ENCODE peak calls at places on chromosomes 7 and 10, in nine cellular contexts. One of them, this sample, is unnamed.

GRCh38 chr10:86937502-86938154 is 19.8 kb downstream of the MMRN2 start:
- DNase-seq in adrenal gland: peak
- DNase-seq in mammary epithelial cell: no peak
- DNase-seq in PC-3: no peak
- DNase-seq in IMR-90: no peak
- DNase-seq in kidney: no peak
- DNase-seq in GM13976: no peak
- DNase-seq in activated CD8-positive, alpha-beta T cell treated with anti-CD3 and anti-CD28 coated beads for 36 hours: no peak
- DNase-seq in esophagus squamous epithelium: no peak
- DNase-seq in this sample: peak

GRCh38 chr10:130432850-130433249 is 296.7 kb downstream of the GLRX3 start:
- DNase-seq in esophagus squamous epithelium: no peak
- DNase-seq in kidney: no peak
- DNase-seq in IMR-90: no peak
- DNase-seq in mammary epithelial cell: no peak
- DNase-seq in activated CD8-positive, alpha-beta T cell treated with anti-CD3 and anti-CD28 coated beads for 36 hours: no peak
- DNase-seq in GM13976: no peak
- DNase-seq in adrenal gland: no peak
- DNase-seq in PC-3: no peak
- DNase-seq in this sample: no peak

GRCh38 chr7:74453321-74454011 is at the start of gene GTF2IRD1:
- DNase-seq in GM13976: peak
- DNase-seq in kidney: peak
- DNase-seq in PC-3: peak
- DNase-seq in activated CD8-positive, alpha-beta T cell treated with anti-CD3 and anti-CD28 coated beads for 36 hours: peak
- DNase-seq in mammary epithelial cell: peak
- DNase-seq in IMR-90: peak
- DNase-seq in esophagus squamous epithelium: no peak
- DNase-seq in adrenal gland: peak
- DNase-seq in this sample: no peak

GRCh38 chr10:121459765-121460453 is 138.3 kb downstream of the FGFR2 start:
- DNase-seq in GM13976: no peak
- DNase-seq in kidney: no peak
- DNase-seq in adrenal gland: no peak
- DNase-seq in PC-3: no peak
- DNase-seq in IMR-90: no peak
- DNase-seq in activated CD8-positive, alpha-beta T cell treated with anti-CD3 and anti-CD28 coated beads for 36 hours: no peak
- DNase-seq in esophagus squamous epithelium: no peak
- DNase-seq in mammary epithelial cell: peak
- DNase-seq in this sample: no peak

GRCh38 chr7:44569958-44570357 is 3.8 kb downstream of the DDX56 start:
- DNase-seq in adrenal gland: no peak
- DNase-seq in GM13976: no peak
- DNase-seq in esophagus squamous epithelium: no peak
- DNase-seq in IMR-90: no peak
- DNase-seq in PC-3: no peak
- DNase-seq in mammary epithelial cell: no peak
- DNase-seq in activated CD8-positive, alpha-beta T cell treated with anti-CD3 and anti-CD28 coated beads for 36 hours: no peak
- DNase-seq in kidney: no peak
- DNase-seq in this sample: no peak

GRCh38 chr10:79137826-79138225 is 69.1 kb downstream of the ZMIZ1 start:
- DNase-seq in IMR-90: peak
- DNase-seq in activated CD8-positive, alpha-beta T cell treated with anti-CD3 and anti-CD28 coated beads for 36 hours: peak
- DNase-seq in esophagus squamous epithelium: no peak
- DNase-seq in mammary epithelial cell: no peak
- DNase-seq in kidney: no peak
- DNase-seq in PC-3: no peak
- DNase-seq in GM13976: peak
- DNase-seq in adrenal gland: no peak
- DNase-seq in this sample: no peak

GRCh38 chr10:63767512-63767911 is 246.3 kb downstream of the REEP3 start:
- DNase-seq in adrenal gland: no peak
- DNase-seq in activated CD8-positive, alpha-beta T cell treated with anti-CD3 and anti-CD28 coated beads for 36 hours: no peak
- DNase-seq in GM13976: no peak
- DNase-seq in PC-3: peak
- DNase-seq in IMR-90: peak
- DNase-seq in mammary epithelial cell: peak
- DNase-seq in kidney: no peak
- DNase-seq in esophagus squamous epithelium: no peak
- DNase-seq in this sample: no peak

GRCh38 chr7:138575897-138576428 is 115.9 kb downstream of the TRIM24 start:
- DNase-seq in esophagus squamous epithelium: no peak
- DNase-seq in adrenal gland: no peak
- DNase-seq in GM13976: no peak
- DNase-seq in kidney: no peak
- DNase-seq in IMR-90: no peak
- DNase-seq in mammary epithelial cell: no peak
- DNase-seq in PC-3: no peak
- DNase-seq in activated CD8-positive, alpha-beta T cell treated with anti-CD3 and anti-CD28 coated beads for 36 hours: no peak
- DNase-seq in this sample: no peak

GRCh38 chr7:101096957-101097347 is 11.7 kb downstream of the TRIM56 start:
- DNase-seq in GM13976: no peak
- DNase-seq in mammary epithelial cell: no peak
- DNase-seq in kidney: no peak
- DNase-seq in esophagus squamous epithelium: no peak
- DNase-seq in activated CD8-positive, alpha-beta T cell treated with anti-CD3 and anti-CD28 coated beads for 36 hours: no peak
- DNase-seq in IMR-90: no peak
- DNase-seq in PC-3: no peak
- DNase-seq in adrenal gland: no peak
- DNase-seq in this sample: no peak

GRCh38 chr10:77927343-77928256 is 1.0 kb upstream of the DLG5 start:
- DNase-seq in PC-3: peak
- DNase-seq in activated CD8-positive, alpha-beta T cell treated with anti-CD3 and anti-CD28 coated beads for 36 hours: no peak
- DNase-seq in adrenal gland: no peak
- DNase-seq in esophagus squamous epithelium: no peak
- DNase-seq in IMR-90: no peak
- DNase-seq in GM13976: no peak
- DNase-seq in mammary epithelial cell: no peak
- DNase-seq in kidney: no peak
- DNase-seq in this sample: no peak

GRCh38 chr7:140322759-140323158 is 75.6 kb downstream of the SLC37A3 start:
- DNase-seq in PC-3: no peak
- DNase-seq in adrenal gland: no peak
- DNase-seq in activated CD8-positive, alpha-beta T cell treated with anti-CD3 and anti-CD28 coated beads for 36 hours: no peak
- DNase-seq in IMR-90: no peak
- DNase-seq in GM13976: no peak
- DNase-seq in mammary epithelial cell: no peak
- DNase-seq in esophagus squamous epithelium: no peak
- DNase-seq in kidney: no peak
- DNase-seq in this sample: no peak

GRCh38 chr10:125661942-125662515 is 20.9 kb downstream of the TEX36 start:
- DNase-seq in activated CD8-positive, alpha-beta T cell treated with anti-CD3 and anti-CD28 coated beads for 36 hours: no peak
- DNase-seq in mammary epithelial cell: peak
- DNase-seq in adrenal gland: no peak
- DNase-seq in esophagus squamous epithelium: no peak
- DNase-seq in GM13976: no peak
- DNase-seq in PC-3: peak
- DNase-seq in kidney: no peak
- DNase-seq in IMR-90: peak
- DNase-seq in this sample: no peak

GRCh38 chr10:115935731-115936130 is 337.3 kb downstream of the GFRA1 start:
- DNase-seq in kidney: no peak
- DNase-seq in activated CD8-positive, alpha-beta T cell treated with anti-CD3 and anti-CD28 coated beads for 36 hours: no peak
- DNase-seq in GM13976: no peak
- DNase-seq in esophagus squamous epithelium: no peak
- DNase-seq in mammary epithelial cell: no peak
- DNase-seq in PC-3: no peak
- DNase-seq in IMR-90: no peak
- DNase-seq in adrenal gland: no peak
- DNase-seq in this sample: no peak

GRCh38 chr10:44973323-44974081 is 5.1 kb downstream of the DEPP1 start:
- DNase-seq in PC-3: no peak
- DNase-seq in IMR-90: no peak
- DNase-seq in mammary epithelial cell: no peak
- DNase-seq in activated CD8-positive, alpha-beta T cell treated with anti-CD3 and anti-CD28 coated beads for 36 hours: peak
- DNase-seq in adrenal gland: no peak
- DNase-seq in GM13976: no peak
- DNase-seq in kidney: no peak
- DNase-seq in esophagus squamous epithelium: no peak
- DNase-seq in this sample: no peak

GRCh38 chr10:12391191-12391590 is 41.8 kb downstream of the CAMK1D start:
- DNase-seq in PC-3: no peak
- DNase-seq in GM13976: no peak
- DNase-seq in activated CD8-positive, alpha-beta T cell treated with anti-CD3 and anti-CD28 coated beads for 36 hours: no peak
- DNase-seq in IMR-90: no peak
- DNase-seq in adrenal gland: peak
- DNase-seq in kidney: no peak
- DNase-seq in mammary epithelial cell: no peak
- DNase-seq in esophagus squamous epithelium: no peak
- DNase-seq in this sample: no peak

GRCh38 chr7:38453826-38454225 is 177.3 kb downstream of the AMPH start:
- DNase-seq in kidney: no peak
- DNase-seq in GM13976: no peak
- DNase-seq in esophagus squamous epithelium: no peak
- DNase-seq in IMR-90: no peak
- DNase-seq in mammary epithelial cell: no peak
- DNase-seq in adrenal gland: no peak
- DNase-seq in PC-3: no peak
- DNase-seq in activated CD8-positive, alpha-beta T cell treated with anti-CD3 and anti-CD28 coated beads for 36 hours: no peak
- DNase-seq in this sample: no peak

GRCh38 chr7:44565097-44565794 is 8.5 kb downstream of the DDX56 start:
- DNase-seq in activated CD8-positive, alpha-beta T cell treated with anti-CD3 and anti-CD28 coated beads for 36 hours: peak
- DNase-seq in esophagus squamous epithelium: no peak
- DNase-seq in mammary epithelial cell: peak
- DNase-seq in adrenal gland: peak
- DNase-seq in GM13976: peak
- DNase-seq in PC-3: peak
- DNase-seq in IMR-90: peak
- DNase-seq in kidney: peak
- DNase-seq in this sample: peak

GRCh38 chr10:31697271-31698168 is 231.1 kb downstream of the ARHGAP12 start:
- DNase-seq in IMR-90: peak
- DNase-seq in PC-3: peak
- DNase-seq in mammary epithelial cell: no peak
- DNase-seq in kidney: peak
- DNase-seq in GM13976: no peak
- DNase-seq in esophagus squamous epithelium: peak
- DNase-seq in adrenal gland: peak
- DNase-seq in activated CD8-positive, alpha-beta T cell treated with anti-CD3 and anti-CD28 coated beads for 36 hours: no peak
- DNase-seq in this sample: no peak

GRCh38 chr7:149625339-149625946 is 127.8 kb upstream of the ZNF746 start:
- DNase-seq in IMR-90: peak
- DNase-seq in esophagus squamous epithelium: no peak
- DNase-seq in GM13976: peak
- DNase-seq in mammary epithelial cell: peak
- DNase-seq in adrenal gland: peak
- DNase-seq in kidney: no peak
- DNase-seq in activated CD8-positive, alpha-beta T cell treated with anti-CD3 and anti-CD28 coated beads for 36 hours: peak
- DNase-seq in PC-3: peak
- DNase-seq in this sample: no peak
- TF ChIP-seq CTCF in IMR-90: peak
- TF ChIP-seq CTCF in esophagus squamous epithelium: peak
- TF ChIP-seq CTCF in GM13976: peak
- TF ChIP-seq CTCF in mammary epithelial cell: peak
- TF ChIP-seq CTCF in adrenal gland: peak
- TF ChIP-seq CTCF in kidney: peak
- TF ChIP-seq CTCF in activated CD8-positive, alpha-beta T cell treated with anti-CD3 and anti-CD28 coated beads for 36 hours: peak
- TF ChIP-seq CTCF in PC-3: peak
- TF ChIP-seq CTCF in this sample: peak

GRCh38 chr10:34960983-34961382 is 129.2 kb downstream of the CUL2 start:
- DNase-seq in IMR-90: peak
- DNase-seq in mammary epithelial cell: peak
- DNase-seq in kidney: peak
- DNase-seq in esophagus squamous epithelium: no peak
- DNase-seq in adrenal gland: no peak
- DNase-seq in PC-3: peak
- DNase-seq in GM13976: no peak
- DNase-seq in activated CD8-positive, alpha-beta T cell treated with anti-CD3 and anti-CD28 coated beads for 36 hours: no peak
- DNase-seq in this sample: no peak
- TF ChIP-seq CTCF in IMR-90: peak
- TF ChIP-seq CTCF in mammary epithelial cell: peak
- TF ChIP-seq CTCF in kidney: no peak
- TF ChIP-seq CTCF in esophagus squamous epithelium: peak
- TF ChIP-seq CTCF in adrenal gland: peak
- TF ChIP-seq CTCF in PC-3: peak
- TF ChIP-seq CTCF in GM13976: no peak
- TF ChIP-seq CTCF in activated CD8-positive, alpha-beta T cell treated with anti-CD3 and anti-CD28 coated beads for 36 hours: no peak
- TF ChIP-seq CTCF in this sample: peak

GRCh38 chr7:67311901-67312300 is 315.3 kb downstream of the TYW1 start:
- DNase-seq in IMR-90: peak
- DNase-seq in GM13976: no peak
- DNase-seq in kidney: no peak
- DNase-seq in PC-3: peak
- DNase-seq in adrenal gland: no peak
- DNase-seq in mammary epithelial cell: no peak
- DNase-seq in activated CD8-positive, alpha-beta T cell treated with anti-CD3 and anti-CD28 coated beads for 36 hours: no peak
- DNase-seq in esophagus squamous epithelium: no peak
- DNase-seq in this sample: no peak

GRCh38 chr7:67309764-67310548 is 313.3 kb downstream of the TYW1 start:
- DNase-seq in adrenal gland: no peak
- DNase-seq in esophagus squamous epithelium: no peak
- DNase-seq in IMR-90: no peak
- DNase-seq in kidney: no peak
- DNase-seq in activated CD8-positive, alpha-beta T cell treated with anti-CD3 and anti-CD28 coated beads for 36 hours: no peak
- DNase-seq in PC-3: no peak
- DNase-seq in GM13976: no peak
- DNase-seq in mammary epithelial cell: no peak
- DNase-seq in this sample: no peak
- TF ChIP-seq CTCF in adrenal gland: no peak
- TF ChIP-seq CTCF in esophagus squamous epithelium: no peak
- TF ChIP-seq CTCF in IMR-90: no peak
- TF ChIP-seq CTCF in kidney: no peak
- TF ChIP-seq CTCF in activated CD8-positive, alpha-beta T cell treated with anti-CD3 and anti-CD28 coated beads for 36 hours: no peak
- TF ChIP-seq CTCF in PC-3: no peak
- TF ChIP-seq CTCF in GM13976: no peak
- TF ChIP-seq CTCF in mammary epithelial cell: no peak
- TF ChIP-seq CTCF in this sample: peak

GRCh38 chr7:30396379-30396778 is 82.2 kb downstream of the NOD1 start:
- DNase-seq in PC-3: no peak
- DNase-seq in mammary epithelial cell: no peak
- DNase-seq in GM13976: no peak
- DNase-seq in esophagus squamous epithelium: no peak
- DNase-seq in kidney: no peak
- DNase-seq in IMR-90: no peak
- DNase-seq in adrenal gland: no peak
- DNase-seq in activated CD8-positive, alpha-beta T cell treated with anti-CD3 and anti-CD28 coated beads for 36 hours: no peak
- DNase-seq in this sample: no peak
- TF ChIP-seq CTCF in PC-3: peak
- TF ChIP-seq CTCF in mammary epithelial cell: no peak
- TF ChIP-seq CTCF in GM13976: peak
- TF ChIP-seq CTCF in esophagus squamous epithelium: peak
- TF ChIP-seq CTCF in kidney: no peak
- TF ChIP-seq CTCF in IMR-90: no peak
- TF ChIP-seq CTCF in adrenal gland: no peak
- TF ChIP-seq CTCF in activated CD8-positive, alpha-beta T cell treated with anti-CD3 and anti-CD28 coated beads for 36 hours: no peak
- TF ChIP-seq CTCF in this sample: peak